ENCODE peak calls at places on chromosomes 16 and 17, in six cellular contexts. G is MM.1S, J is hepatocyte, C is GM23248, S is HCT116, R is OCI-LY7. H is an unnamed sample.

GRCh38 chr17:6069611-6070279 is 434 bp upstream of the WSCD1 start:
- DNase-seq in G (peak), J (peak), C (no peak), S (no peak), R (no peak), H (no peak)

GRCh38 chr17:79573196-79573929 is 37.5 kb downstream of the RBFOX3 start:
- DNase-seq in G (no peak), J (no peak), C (no peak), S (no peak), R (no peak), H (no peak)

GRCh38 chr16:23353440-23353839 is 51.3 kb downstream of the SCNN1B start:
- DNase-seq in G (peak), J (no peak), C (no peak), S (no peak), R (no peak), H (no peak)

GRCh38 chr16:625402-626173 is 5.2 kb upstream of the WFIKKN1 start:
- DNase-seq in G (no peak), J (no peak), C (no peak), S (no peak), R (no peak), H (no peak)

GRCh38 chr16:79372504-79373184 is 227.9 kb downstream of the MAF start:
- DNase-seq in G (no peak), J (peak), C (peak), S (no peak), R (no peak), H (no peak)

GRCh38 chr17:78883533-78884131 is 19.4 kb downstream of the CEP295NL start:
- DNase-seq in G (no peak), J (peak), C (peak), S (peak), R (no peak), H (peak)

GRCh38 chr16:89033304-89033703 is 56.3 kb upstream of the CBFA2T3 start:
- DNase-seq in G (no peak), J (no peak), C (no peak), S (no peak), R (no peak), H (no peak)

GRCh38 chr17:2347805-2348685 is 10.7 kb downstream of the SGSM2 start:
- DNase-seq in G (no peak), J (peak), C (peak), S (no peak), R (no peak), H (peak)

GRCh38 chr16:77213542-77214108 is 14.4 kb downstream of the SYCE1L start:
- DNase-seq in G (no peak), J (no peak), C (peak), S (peak), R (no peak), H (no peak)

GRCh38 chr16:83995756-83996155 is 27.7 kb downstream of the NECAB2 start:
- DNase-seq in G (no peak), J (peak), C (no peak), S (peak), R (no peak), H (peak)

GRCh38 chr17:74453665-74454196 is 12.7 kb upstream of the CD300A start:
- DNase-seq in G (peak), J (no peak), C (no peak), S (no peak), R (peak), H (peak)
- TF ChIP-seq EZH2phosphoT487 in G (no peak), J (no peak), C (no peak), S (no peak), R (no peak), H (no peak)

DNA sequence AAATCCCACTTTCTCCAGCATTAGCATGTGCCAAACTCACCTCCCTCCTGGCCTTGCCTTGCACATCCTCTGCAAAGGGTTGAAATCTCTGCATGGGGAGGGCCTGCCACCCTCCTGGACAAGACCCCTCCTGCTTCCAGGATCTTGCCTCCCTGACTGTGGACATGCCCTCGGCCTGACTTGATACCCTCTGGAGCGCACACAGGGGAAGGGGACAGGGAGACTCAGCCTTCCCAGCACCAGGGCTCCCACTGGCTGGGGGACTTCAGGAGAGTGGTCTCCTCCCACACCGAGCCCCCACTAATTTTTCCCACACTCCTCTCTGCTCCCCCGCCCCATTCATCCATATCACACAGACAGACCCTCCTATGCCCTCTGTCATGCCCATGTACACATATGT is 14.3 kb downstream of the SGCA start:
- DNase-seq in G (no peak), J (no peak), C (no peak), S (no peak), R (no peak), H (no peak)
- TF ChIP-seq EZH2phosphoT487 in G (no peak), J (no peak), C (no peak), S (no peak), R (no peak), H (no peak)

GRCh38 chr17:66935717-66936116 is 28.8 kb upstream of the CACNG4 start:
- DNase-seq in G (no peak), J (no peak), C (no peak), S (no peak), R (no peak), H (no peak)
- TF ChIP-seq EZH2phosphoT487 in G (no peak), J (no peak), C (no peak), S (no peak), R (no peak), H (no peak)

GRCh38 chr16:57041182-57042156 is 50.9 kb upstream of the CPNE2 start:
- DNase-seq in G (peak), J (no peak), C (no peak), S (no peak), R (peak), H (no peak)
- TF ChIP-seq EZH2phosphoT487 in G (no peak), J (no peak), C (no peak), S (no peak), R (no peak), H (no peak)

GRCh38 chr16:73739049-73739769 is 557.4 kb upstream of the PSMD7 start:
- DNase-seq in G (no peak), J (no peak), C (no peak), S (no peak), R (no peak), H (no peak)
- TF ChIP-seq EZH2phosphoT487 in G (no peak), J (no peak), C (no peak), S (no peak), R (no peak), H (no peak)

DNA sequence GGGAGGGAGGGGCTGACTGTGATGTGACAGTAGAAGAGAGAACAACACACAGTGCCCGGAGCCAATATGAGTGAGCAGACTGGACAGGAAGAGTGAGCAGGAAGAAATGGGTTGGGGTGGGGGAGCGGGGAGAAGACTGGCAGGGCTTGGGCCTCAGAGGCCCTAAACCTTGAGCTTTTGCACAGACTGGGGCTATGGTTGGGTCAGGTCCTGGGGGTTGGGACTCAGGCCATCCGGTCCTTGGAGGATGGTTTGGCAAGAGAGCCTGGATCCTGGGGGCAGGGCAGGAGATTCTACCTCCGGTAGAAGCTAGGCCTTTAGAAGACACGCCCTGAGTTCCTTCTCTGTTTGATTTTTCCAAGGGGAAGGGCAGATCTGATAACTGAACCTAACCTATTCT is 1.1 kb downstream of the CAMTA2 start:
- DNase-seq in G (no peak), J (peak), C (peak), S (no peak), R (no peak), H (no peak)
- TF ChIP-seq EZH2phosphoT487 in G (no peak), J (no peak), C (no peak), S (no peak), R (no peak), H (no peak)

GRCh38 chr17:19011581-19011980 is 7.0 kb upstream of the FAM83G start:
- DNase-seq in G (no peak), J (no peak), C (no peak), S (no peak), R (no peak), H (no peak)
- TF ChIP-seq EZH2phosphoT487 in G (no peak), J (no peak), C (no peak), S (no peak), R (no peak), H (no peak)

DNA sequence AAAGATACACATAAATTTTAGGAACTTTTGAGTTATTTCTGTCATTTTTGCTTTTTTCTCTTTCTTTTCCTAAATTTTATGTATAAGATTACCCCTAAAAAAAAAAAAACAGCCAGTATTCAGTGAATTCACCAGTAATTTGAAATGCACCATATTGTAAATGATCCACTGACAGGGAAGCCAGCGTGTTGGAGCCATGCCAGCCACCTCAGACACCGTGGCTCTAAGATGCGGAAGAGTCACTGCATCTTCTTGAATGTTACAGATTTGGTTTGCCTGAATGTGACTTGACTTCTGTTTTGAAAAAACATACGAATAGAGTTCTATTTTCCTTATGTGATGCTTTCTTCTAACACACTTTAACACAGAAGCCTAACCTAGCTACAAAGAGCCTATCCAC is 37.4 kb downstream of the CLUAP1 start:
- DNase-seq in G (no peak), J (no peak), C (no peak), S (no peak), R (no peak), H (no peak)
- TF ChIP-seq EZH2phosphoT487 in G (no peak), J (no peak), C (no peak), S (no peak), R (no peak), H (no peak)

GRCh38 chr16:56234737-56235136 is 43.4 kb downstream of the GNAO1 start:
- DNase-seq in G (no peak), J (no peak), C (no peak), S (no peak), R (no peak), H (no peak)
- TF ChIP-seq EZH2phosphoT487 in G (no peak), J (no peak), C (no peak), S (no peak), R (no peak), H (no peak)

GRCh38 chr17:18141210-18141803 is 32.8 kb downstream of the MYO15A start:
- DNase-seq in G (peak), J (peak), C (peak), S (no peak), R (peak), H (peak)
- TF ChIP-seq EZH2phosphoT487 in G (no peak), J (no peak), C (no peak), S (no peak), R (no peak), H (no peak)

H was measured in neural progenitor cell.